ENCODE peak calls at places on chromosome 7, in eight cellular contexts. One of them, this sample, is unnamed.

GRCh38 chr7:142865766-142866165 is 10.9 kb downstream of the EPHB6 start:
- DNase-seq in AG10803: no peak
- DNase-seq in OCI-LY7: no peak
- DNase-seq in uterus: no peak
- DNase-seq in fibroblast of lung: no peak
- DNase-seq in RWPE2: no peak
- DNase-seq in brain microvascular endothelial cell: no peak
- DNase-seq in H1: no peak
- DNase-seq in this sample: peak

GRCh38 chr7:4641667-4642467 is 40.2 kb upstream of the FOXK1 start:
- DNase-seq in fibroblast of lung: peak
- DNase-seq in uterus: peak
- DNase-seq in H1: peak
- DNase-seq in AG10803: peak
- DNase-seq in brain microvascular endothelial cell: peak
- DNase-seq in OCI-LY7: peak
- DNase-seq in RWPE2: peak
- DNase-seq in this sample: peak

GRCh38 chr7:94022550-94022949 is 18.4 kb upstream of the BET1 start:
- DNase-seq in OCI-LY7: no peak
- DNase-seq in AG10803: no peak
- DNase-seq in H1: no peak
- DNase-seq in RWPE2: no peak
- DNase-seq in uterus: no peak
- DNase-seq in fibroblast of lung: no peak
- DNase-seq in brain microvascular endothelial cell: no peak
- DNase-seq in this sample: no peak

GRCh38 chr7:148720472-148720871 is 21.8 kb downstream of the CUL1 start:
- DNase-seq in AG10803: peak
- DNase-seq in RWPE2: no peak
- DNase-seq in brain microvascular endothelial cell: no peak
- DNase-seq in OCI-LY7: no peak
- DNase-seq in H1: no peak
- DNase-seq in fibroblast of lung: peak
- DNase-seq in uterus: no peak
- DNase-seq in this sample: no peak

GRCh38 chr7:28114056-28114455 is 66.5 kb downstream of the JAZF1 start:
- DNase-seq in OCI-LY7: no peak
- DNase-seq in H1: no peak
- DNase-seq in AG10803: no peak
- DNase-seq in RWPE2: no peak
- DNase-seq in uterus: no peak
- DNase-seq in brain microvascular endothelial cell: no peak
- DNase-seq in fibroblast of lung: no peak
- DNase-seq in this sample: no peak

GRCh38 chr7:47931788-47932425 is 16.4 kb downstream of the PKD1L1 start:
- DNase-seq in AG10803: peak
- DNase-seq in uterus: no peak
- DNase-seq in OCI-LY7: no peak
- DNase-seq in RWPE2: no peak
- DNase-seq in brain microvascular endothelial cell: peak
- DNase-seq in fibroblast of lung: no peak
- DNase-seq in H1: no peak
- DNase-seq in this sample: no peak

GRCh38 chr7:150879345-150879744 is 27.0 kb downstream of the AOC1 start:
- DNase-seq in H1: no peak
- DNase-seq in RWPE2: no peak
- DNase-seq in brain microvascular endothelial cell: peak
- DNase-seq in uterus: no peak
- DNase-seq in AG10803: no peak
- DNase-seq in fibroblast of lung: no peak
- DNase-seq in OCI-LY7: no peak
- DNase-seq in this sample: no peak

GRCh38 chr7:132179681-132180080 is 396.6 kb downstream of the PLXNA4 start:
- DNase-seq in fibroblast of lung: no peak
- DNase-seq in OCI-LY7: no peak
- DNase-seq in brain microvascular endothelial cell: no peak
- DNase-seq in RWPE2: no peak
- DNase-seq in AG10803: no peak
- DNase-seq in H1: no peak
- DNase-seq in uterus: no peak
- DNase-seq in this sample: no peak

GRCh38 chr7:108413337-108413736 is 42.9 kb downstream of the NRCAM start:
- DNase-seq in RWPE2: no peak
- DNase-seq in uterus: no peak
- DNase-seq in brain microvascular endothelial cell: no peak
- DNase-seq in OCI-LY7: no peak
- DNase-seq in H1: no peak
- DNase-seq in AG10803: no peak
- DNase-seq in fibroblast of lung: no peak
- DNase-seq in this sample: no peak

DNA sequence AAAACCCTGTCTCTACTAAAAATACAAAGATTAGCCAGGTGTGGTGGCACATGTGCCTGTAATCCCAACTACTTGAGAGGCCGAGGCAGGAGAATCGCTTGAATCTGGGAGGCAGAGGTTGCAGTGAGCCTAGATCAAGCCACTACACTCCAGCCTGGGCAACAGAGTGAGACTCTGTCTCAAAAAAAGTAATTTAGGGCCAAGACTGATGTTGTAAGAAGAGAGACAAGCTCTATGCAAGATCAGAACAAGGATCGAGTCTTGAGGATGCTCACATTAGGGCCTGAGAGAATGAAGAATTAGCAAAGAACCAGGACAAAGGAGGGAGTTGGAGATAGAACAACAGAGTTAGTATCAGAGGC is 3.3 kb upstream of the KPNA7 start:
- DNase-seq in H1: no peak
- DNase-seq in RWPE2: no peak
- DNase-seq in uterus: no peak
- DNase-seq in AG10803: no peak
- DNase-seq in OCI-LY7: no peak
- DNase-seq in brain microvascular endothelial cell: no peak
- DNase-seq in fibroblast of lung: no peak
- DNase-seq in this sample: no peak
- H3K4me3 ChIP-seq in H1: no peak
- H3K4me3 ChIP-seq in RWPE2: no peak
- H3K4me3 ChIP-seq in uterus: no peak
- H3K4me3 ChIP-seq in AG10803: no peak
- H3K4me3 ChIP-seq in OCI-LY7: no peak
- H3K4me3 ChIP-seq in brain microvascular endothelial cell: no peak
- H3K4me3 ChIP-seq in fibroblast of lung: no peak
- H3K4me3 ChIP-seq in this sample: no peak

GRCh38 chr7:21542891-21543527 is at the start of gene DNAH11:
- DNase-seq in uterus: no peak
- DNase-seq in H1: peak
- DNase-seq in AG10803: no peak
- DNase-seq in fibroblast of lung: peak
- DNase-seq in brain microvascular endothelial cell: no peak
- DNase-seq in RWPE2: no peak
- DNase-seq in OCI-LY7: no peak
- DNase-seq in this sample: peak

GRCh38 chr7:21548491-21548890 is 5.7 kb downstream of the DNAH11 start:
- DNase-seq in H1: no peak
- DNase-seq in RWPE2: no peak
- DNase-seq in brain microvascular endothelial cell: no peak
- DNase-seq in OCI-LY7: no peak
- DNase-seq in fibroblast of lung: no peak
- DNase-seq in uterus: no peak
- DNase-seq in AG10803: no peak
- DNase-seq in this sample: no peak

GRCh38 chr7:21547511-21547910 is 4.7 kb downstream of the DNAH11 start:
- DNase-seq in brain microvascular endothelial cell: no peak
- DNase-seq in OCI-LY7: no peak
- DNase-seq in H1: no peak
- DNase-seq in AG10803: no peak
- DNase-seq in RWPE2: no peak
- DNase-seq in uterus: no peak
- DNase-seq in fibroblast of lung: peak
- DNase-seq in this sample: no peak

GRCh38 chr7:21544303-21544656 is 1.4 kb downstream of the DNAH11 start:
- DNase-seq in AG10803: no peak
- DNase-seq in fibroblast of lung: no peak
- DNase-seq in OCI-LY7: no peak
- DNase-seq in uterus: no peak
- DNase-seq in RWPE2: no peak
- DNase-seq in H1: no peak
- DNase-seq in brain microvascular endothelial cell: no peak
- DNase-seq in this sample: no peak

DNA sequence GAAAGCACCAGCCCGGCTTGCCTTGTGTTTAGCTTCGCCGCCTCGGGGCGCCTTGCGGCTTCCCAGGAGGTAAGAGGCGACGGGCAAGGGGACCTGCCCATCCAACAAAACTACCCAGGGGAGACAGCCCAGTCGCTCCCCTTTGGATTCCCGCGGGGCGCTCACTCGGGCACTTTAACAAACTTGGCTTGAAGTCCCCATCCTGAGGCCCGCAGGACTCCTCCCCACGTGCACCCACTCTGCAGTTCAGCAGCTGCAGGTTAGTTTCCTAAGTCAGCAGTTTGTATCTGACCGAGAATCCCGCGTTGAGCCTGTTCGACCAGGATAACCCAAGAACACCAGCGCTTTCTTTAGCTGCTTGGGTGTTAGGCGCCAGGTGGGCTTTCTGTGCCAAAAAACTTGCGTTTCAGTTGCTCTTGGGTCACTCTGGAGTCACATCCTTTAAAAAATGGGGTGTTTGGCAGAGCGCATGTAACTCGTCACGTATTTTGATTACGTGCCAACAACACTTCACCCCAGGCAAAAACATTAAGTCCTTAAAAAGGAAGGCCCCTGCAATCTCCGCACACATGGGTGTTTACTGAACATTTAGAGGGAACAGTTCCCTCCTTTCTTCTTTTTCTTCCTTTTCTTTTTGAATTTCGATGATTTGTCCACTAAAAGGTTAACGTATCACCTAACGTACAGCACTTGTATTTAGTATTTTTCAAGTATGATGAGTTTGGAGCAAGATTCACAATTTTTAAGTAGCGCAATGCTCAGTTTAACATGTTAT is 876 bp downstream of the DNAH11 start:
- DNase-seq in uterus: no peak
- DNase-seq in OCI-LY7: no peak
- DNase-seq in AG10803: no peak
- DNase-seq in H1: no peak
- DNase-seq in RWPE2: no peak
- DNase-seq in brain microvascular endothelial cell: no peak
- DNase-seq in fibroblast of lung: peak
- DNase-seq in this sample: no peak
- TF ChIP-seq CTCF in uterus: no peak
- TF ChIP-seq CTCF in OCI-LY7: no peak
- TF ChIP-seq CTCF in AG10803: no peak
- TF ChIP-seq CTCF in H1: no peak
- TF ChIP-seq CTCF in RWPE2: no peak
- TF ChIP-seq CTCF in brain microvascular endothelial cell: no peak
- TF ChIP-seq CTCF in fibroblast of lung: no peak
- TF ChIP-seq CTCF in this sample: no peak

DNA sequence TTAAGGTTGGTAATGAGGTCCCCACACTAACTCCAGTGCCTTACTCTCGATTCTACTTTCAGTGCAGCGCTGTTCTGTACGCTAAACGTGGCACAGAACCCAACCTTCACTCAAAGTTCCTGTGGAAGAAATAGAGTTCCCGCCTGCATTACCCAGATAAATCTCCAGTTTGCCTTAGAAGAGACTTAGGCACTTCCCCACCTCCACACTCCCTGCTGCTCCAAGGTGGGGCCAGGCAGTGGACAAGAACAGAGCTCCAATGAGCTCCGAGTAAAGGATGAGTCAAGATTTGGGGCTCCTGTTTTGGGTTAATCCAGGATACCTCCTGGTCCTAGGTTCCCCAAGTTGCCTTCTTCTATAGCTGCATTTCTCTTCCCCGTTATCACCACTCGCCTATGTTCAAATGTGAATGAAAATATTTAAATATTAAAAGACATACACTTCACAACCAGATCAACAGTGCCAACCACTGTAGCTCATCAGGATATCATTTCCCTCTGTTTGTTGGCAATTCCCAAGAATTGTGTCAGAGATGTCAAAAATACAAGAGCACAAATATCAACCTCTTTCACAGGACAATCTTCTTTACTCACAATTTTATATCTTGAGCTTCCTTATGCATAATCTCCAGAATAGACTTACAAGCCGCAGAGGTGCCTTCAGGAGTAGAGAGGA is 48.0 kb downstream of the MALSU1 start:
- DNase-seq in H1: no peak
- DNase-seq in OCI-LY7: no peak
- DNase-seq in fibroblast of lung: no peak
- DNase-seq in AG10803: no peak
- DNase-seq in RWPE2: no peak
- DNase-seq in uterus: no peak
- DNase-seq in brain microvascular endothelial cell: no peak
- DNase-seq in this sample: no peak
- H3K4me3 ChIP-seq in H1: no peak
- H3K4me3 ChIP-seq in OCI-LY7: no peak
- H3K4me3 ChIP-seq in fibroblast of lung: no peak
- H3K4me3 ChIP-seq in AG10803: no peak
- H3K4me3 ChIP-seq in RWPE2: no peak
- H3K4me3 ChIP-seq in uterus: no peak
- H3K4me3 ChIP-seq in brain microvascular endothelial cell: peak
- H3K4me3 ChIP-seq in this sample: no peak

DNA sequence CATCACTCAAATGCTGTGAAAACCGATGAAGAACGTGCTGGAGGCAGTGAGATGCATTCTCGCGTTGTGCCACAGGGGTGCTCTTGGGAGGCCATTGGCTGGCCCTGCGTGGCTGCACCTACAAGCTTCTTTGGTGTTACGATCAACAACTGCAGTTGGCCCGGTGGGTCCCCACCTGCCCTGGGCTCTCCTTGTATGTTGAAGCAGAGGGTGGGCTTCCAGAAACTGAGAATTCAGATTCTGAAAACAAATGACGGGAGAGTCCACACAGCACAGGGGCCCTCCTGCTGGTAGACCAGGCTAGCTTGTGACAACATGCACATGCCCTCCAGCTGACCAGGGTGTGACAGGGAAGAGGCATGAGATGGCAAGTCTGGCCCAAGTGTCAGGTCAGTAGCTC is 23.7 kb upstream of the DDC start:
- DNase-seq in fibroblast of lung: no peak
- DNase-seq in brain microvascular endothelial cell: no peak
- DNase-seq in H1: no peak
- DNase-seq in OCI-LY7: no peak
- DNase-seq in RWPE2: no peak
- DNase-seq in uterus: no peak
- DNase-seq in AG10803: no peak
- DNase-seq in this sample: no peak
- TF ChIP-seq CTCF in fibroblast of lung: no peak
- TF ChIP-seq CTCF in brain microvascular endothelial cell: peak
- TF ChIP-seq CTCF in H1: peak
- TF ChIP-seq CTCF in OCI-LY7: peak
- TF ChIP-seq CTCF in RWPE2: no peak
- TF ChIP-seq CTCF in uterus: no peak
- TF ChIP-seq CTCF in AG10803: peak
- TF ChIP-seq CTCF in this sample: no peak